ENCODE peak calls at places on chromosomes 11 and 22, in six cellular contexts. N is gastrocnemius medialis; X is hepatocyte; W is NB4; O is CD8-positive, alpha-beta T cell; K is astrocyte of the cerebellum. G is an unnamed sample.
A peak's percentile ranks its signal among the peaks of the same experiment; 100 is the strongest.

GRCh38 chr11:45053736-45054446 is 92.5 kb upstream of the PRDM11 start:
- DNase-seq in N (no peak), X (no peak), W (no peak), O (no peak), K (no peak), G (no peak)

GRCh38 chr11:9922806-9923205 is 258.9 kb downstream of the SWAP70 start:
- DNase-seq in N (no peak), X (no peak), W (no peak), O (no peak), K (no peak), G (no peak)

GRCh38 chr11:115778928-115779650 is 274.9 kb upstream of the CADM1 start:
- DNase-seq in N (no peak), X (no peak), W (no peak), O (no peak), K (no peak), G (no peak)

GRCh38 chr22:47389201-47389600 is 626.8 kb downstream of the TBC1D22A start:
- DNase-seq in N (no peak), X (no peak), W (no peak), O (no peak), K (no peak), G (no peak)

GRCh38 chr11:952406-953385 is 27.0 kb downstream of the AP2A2 start:
- DNase-seq in N (no peak), X (peak; percentile 87), W (no peak), O (no peak), K (no peak), G (peak; percentile 99)

GRCh38 chr11:61297341-61297740 is 2.2 kb upstream of the VWCE start:
- DNase-seq in N (no peak), X (no peak), W (no peak), O (no peak), K (no peak), G (no peak)

GRCh38 chr11:114208371-114208770 is 87.8 kb upstream of the NNMT start:
- DNase-seq in N (no peak), X (no peak), W (peak; percentile 20), O (peak; percentile 45), K (no peak), G (no peak)

GRCh38 chr22:20946080-20946986 is 20.7 kb upstream of the AIFM3 start:
- DNase-seq in N (no peak), X (no peak), W (no peak), O (no peak), K (no peak), G (no peak)

GRCh38 chr22:24938741-24939341 is 7.7 kb downstream of the LHFPL7 start:
- DNase-seq in N (no peak), X (peak; percentile 72), W (peak; percentile 60), O (peak; percentile 20), K (peak; percentile 24), G (no peak)

GRCh38 chr11:126799974-126800373 is 200.6 kb downstream of the KIRREL3 start:
- DNase-seq in N (no peak), X (no peak), W (no peak), O (no peak), K (no peak), G (no peak)

GRCh38 chr22:23760056-23760455 is 2.7 kb upstream of the C22orf15 start:
- DNase-seq in N (no peak), X (no peak), W (no peak), O (no peak), K (no peak), G (no peak)

GRCh38 chr11:95149659-95150294 is 60.1 kb downstream of the ENDOD1 start:
- DNase-seq in N (no peak), X (peak; percentile 58), W (no peak), O (no peak), K (no peak), G (peak; percentile 50)

GRCh38 chr22:20258584-20259335 is 9.4 kb downstream of the RTN4R start:
- DNase-seq in N (no peak), X (no peak), W (no peak), O (peak; percentile 20), K (no peak), G (no peak)

GRCh38 chr11:33452806-33453205 is 195.6 kb downstream of the HIPK3 start:
- DNase-seq in N (no peak), X (peak; percentile 30), W (no peak), O (no peak), K (peak; percentile 81), G (peak; percentile 75)

GRCh38 chr11:72848846-72849466 is 34.7 kb downstream of the ATG16L2 start:
- DNase-seq in N (no peak), X (peak; percentile 47), W (peak; percentile 67), O (peak; percentile 36), K (no peak), G (no peak)

GRCh38 chr11:110798231-110798630 is 86.0 kb upstream of the ARHGAP20 start:
- DNase-seq in N (no peak), X (no peak), W (no peak), O (no peak), K (no peak), G (no peak)

GRCh38 chr11:249062-249461 is 12.3 kb downstream of the PSMD13 start:
- DNase-seq in N (no peak), X (no peak), W (no peak), O (no peak), K (no peak), G (no peak)

GRCh38 chr11:1073851-1074243 is 827 bp upstream of the MUC2 start:
- DNase-seq in N (no peak), X (no peak), W (no peak), O (no peak), K (no peak), G (no peak)

GRCh38 chr11:68881320-68881719 is 22.3 kb downstream of the MRPL21 start:
- DNase-seq in N (no peak), X (no peak), W (no peak), O (no peak), K (no peak), G (no peak)

GRCh38 chr11:115626414-115626813 is 122.2 kb upstream of the CADM1 start:
- DNase-seq in N (no peak), X (no peak), W (no peak), O (no peak), K (no peak), G (no peak)

GRCh38 chr11:132904566-132904965 is 627.7 kb downstream of the OPCML start:
- DNase-seq in N (no peak), X (no peak), W (no peak), O (no peak), K (no peak), G (no peak)

GRCh38 chr22:31128156-31128555 is 5.4 kb downstream of the INPP5J start:
- DNase-seq in N (no peak), X (no peak), W (no peak), O (no peak), K (no peak), G (no peak)

DNA sequence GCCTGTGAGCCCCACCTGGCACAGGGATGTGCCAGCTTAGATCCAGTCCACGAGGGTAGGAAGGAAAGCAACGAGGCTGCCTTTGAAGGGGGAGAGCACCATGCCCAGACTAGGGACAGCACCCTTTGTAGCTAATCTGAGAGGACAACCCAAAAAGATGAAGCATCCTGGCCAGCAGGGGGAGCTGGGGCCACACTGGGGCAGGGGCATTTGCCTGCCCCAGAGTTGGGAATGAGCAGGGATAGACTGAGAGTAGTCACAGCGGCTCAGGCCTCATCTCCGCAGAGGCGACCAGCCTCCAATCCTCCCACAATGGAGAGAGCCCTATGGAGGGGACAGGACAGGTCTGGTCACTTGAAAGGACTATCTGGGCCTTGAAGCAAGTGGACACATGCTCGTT is 16.4 kb downstream of the LMO1 start:
- DNase-seq in N (no peak), X (no peak), W (peak; percentile 35), O (no peak), K (no peak), G (no peak)
- TF ChIP-seq CTCF in N (peak; percentile 76), X (peak; percentile 24), W (peak; percentile 64), O (no peak), K (peak; percentile 20), G (peak; percentile 47)

GRCh38 chr11:14396289-14396688 is 37.3 kb upstream of the RRAS2 start:
- DNase-seq in N (no peak), X (no peak), W (no peak), O (no peak), K (no peak), G (no peak)
- H3K4me3 ChIP-seq in N (no peak overlapping the region), X (no peak overlapping the region), W (no peak overlapping the region), O (no peak overlapping the region), K (no peak overlapping the region), G (no peak overlapping the region)

GRCh38 chr22:45710469-45710868 is 38.8 kb downstream of the ATXN10 start:
- DNase-seq in N (no peak), X (no peak), W (no peak), O (no peak), K (no peak), G (no peak)

GRCh38 chr22:45707605-45708004 is 36.0 kb downstream of the ATXN10 start:
- DNase-seq in N (no peak), X (no peak), W (no peak), O (no peak), K (no peak), G (no peak)

GRCh38 chr22:45709004-45709739 is 37.5 kb downstream of the ATXN10 start:
- DNase-seq in N (no peak), X (no peak), W (peak; percentile 20), O (no peak), K (peak; percentile 53), G (peak; percentile 23)

GRCh38 chr22:45709866-45710265 is 38.2 kb downstream of the ATXN10 start:
- DNase-seq in N (no peak), X (no peak), W (no peak), O (no peak), K (no peak), G (no peak)

GRCh38 chr22:45708145-45708544 is 36.5 kb downstream of the ATXN10 start:
- DNase-seq in N (no peak), X (no peak), W (no peak), O (no peak), K (no peak), G (no peak)
- TF ChIP-seq CTCF in N (no peak), X (no peak), W (no peak), O (no peak), K (no peak), G (no peak)

GRCh38 chr11:47350315-47350714 is 2.2 kb downstream of the MYBPC3 start:
- DNase-seq in N (no peak), X (no peak), W (no peak), O (no peak), K (no peak), G (no peak)

GRCh38 chr11:47348131-47348802 is 4.2 kb downstream of the MYBPC3 start:
- DNase-seq in N (no peak), X (no peak), W (no peak), O (no peak), K (no peak), G (no peak)

GRCh38 chr11:47351159-47352126 is 1.1 kb downstream of the MYBPC3 start:
- DNase-seq in N (no peak), X (no peak), W (no peak), O (no peak), K (no peak), G (no peak)

GRCh38 chr11:47348859-47349258 is 3.6 kb downstream of the MYBPC3 start:
- DNase-seq in N (no peak), X (no peak), W (peak; percentile 80), O (no peak), K (no peak), G (no peak)

DNA sequence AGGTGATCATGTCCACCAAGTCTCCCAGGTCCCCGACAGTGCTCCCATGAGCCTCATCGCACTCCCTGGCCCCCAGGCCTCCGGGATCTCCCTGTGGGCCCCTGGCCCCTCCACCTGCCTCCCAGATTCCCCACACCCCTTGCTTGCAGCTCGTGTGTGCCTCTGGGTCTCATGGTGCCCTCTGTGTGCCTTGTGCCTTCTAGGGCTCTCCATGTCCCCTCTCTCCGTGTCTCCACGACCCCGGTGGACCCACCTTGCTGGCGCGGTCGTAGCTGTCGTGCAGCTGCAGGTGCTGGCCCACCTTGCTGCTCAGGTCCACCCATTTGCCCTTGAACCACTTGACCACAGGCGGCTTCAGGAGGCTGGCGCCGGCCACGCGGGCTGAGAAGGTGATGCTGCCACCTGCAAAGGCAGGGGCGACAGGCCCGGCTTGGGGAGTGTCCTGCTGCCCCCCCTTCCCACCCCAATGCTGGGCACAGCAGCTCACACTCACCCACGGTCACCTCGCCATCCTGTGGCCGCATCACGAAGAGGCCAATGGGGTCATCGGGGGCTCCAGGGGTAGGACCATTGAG is 2.9 kb downstream of the MYBPC3 start:
- DNase-seq in N (no peak), X (no peak), W (no peak), O (no peak), K (no peak), G (no peak)
- H3K4me3 ChIP-seq in N (no peak overlapping the region), X (no peak overlapping the region), W (no peak overlapping the region), O (no peak overlapping the region), K (no peak overlapping the region), G (no peak overlapping the region)

G was measured in kidney epithelial cell.